ENCODE peak calls at places on chromosomes 3 and 15, in eight cellular contexts. I is bronchial epithelial cell, T is K562, H is neural progenitor cell, L is endodermal cell, R is colonic mucosa, K is right lobe of liver, J is spleen. X is an unnamed sample.

GRCh38 chr3:89270201-89270600 is 162.8 kb downstream of the EPHA3 start:
- DNase-seq in I (no peak), T (no peak), H (no peak), L (no peak), R (no peak), K (no peak), J (no peak), X (no peak)

GRCh38 chr3:61371123-61371522 is 119.9 kb upstream of the FHIT start:
- DNase-seq in I (peak; percentile 8), T (peak; percentile 25), H (peak; percentile 34), L (peak; percentile 64), R (no peak), K (no peak), J (no peak), X (no peak)

GRCh38 chr15:57307527-57308193 is 68.6 kb upstream of the CGNL1 start:
- DNase-seq in I (peak; percentile 7), T (no peak), H (no peak), L (peak; percentile 17), R (no peak), K (no peak), J (no peak), X (peak; percentile 42)

GRCh38 chr15:93124126-93124525 is 35.1 kb upstream of the RGMA start:
- DNase-seq in I (no peak), T (no peak), H (peak; percentile 8), L (no peak), R (no peak), K (no peak), J (no peak), X (no peak)

GRCh38 chr3:157515398-157515797 is 12.2 kb upstream of the VEPH1 start:
- DNase-seq in I (no peak), T (no peak), H (no peak), L (no peak), R (no peak), K (no peak), J (no peak), X (no peak)

GRCh38 chr15:25860885-25861866 is 2.0 kb downstream of the ATP10A start:
- DNase-seq in I (no peak), T (no peak), H (no peak), L (no peak), R (no peak), K (peak; percentile 30), J (no peak), X (no peak)

GRCh38 chr15:87871738-87872315 is 384.7 kb downstream of the NTRK3 start:
- DNase-seq in I (no peak), T (no peak), H (no peak), L (no peak), R (no peak), K (no peak), J (no peak), X (no peak)

GRCh38 chr3:15858547-15859506 is 61.0 kb upstream of the ANKRD28 start:
- DNase-seq in I (peak; percentile 22), T (peak; percentile 49), H (peak; percentile 60), L (peak; percentile 89), R (peak; percentile 82), K (peak; percentile 94), J (peak; percentile 95), X (no peak)

DNA sequence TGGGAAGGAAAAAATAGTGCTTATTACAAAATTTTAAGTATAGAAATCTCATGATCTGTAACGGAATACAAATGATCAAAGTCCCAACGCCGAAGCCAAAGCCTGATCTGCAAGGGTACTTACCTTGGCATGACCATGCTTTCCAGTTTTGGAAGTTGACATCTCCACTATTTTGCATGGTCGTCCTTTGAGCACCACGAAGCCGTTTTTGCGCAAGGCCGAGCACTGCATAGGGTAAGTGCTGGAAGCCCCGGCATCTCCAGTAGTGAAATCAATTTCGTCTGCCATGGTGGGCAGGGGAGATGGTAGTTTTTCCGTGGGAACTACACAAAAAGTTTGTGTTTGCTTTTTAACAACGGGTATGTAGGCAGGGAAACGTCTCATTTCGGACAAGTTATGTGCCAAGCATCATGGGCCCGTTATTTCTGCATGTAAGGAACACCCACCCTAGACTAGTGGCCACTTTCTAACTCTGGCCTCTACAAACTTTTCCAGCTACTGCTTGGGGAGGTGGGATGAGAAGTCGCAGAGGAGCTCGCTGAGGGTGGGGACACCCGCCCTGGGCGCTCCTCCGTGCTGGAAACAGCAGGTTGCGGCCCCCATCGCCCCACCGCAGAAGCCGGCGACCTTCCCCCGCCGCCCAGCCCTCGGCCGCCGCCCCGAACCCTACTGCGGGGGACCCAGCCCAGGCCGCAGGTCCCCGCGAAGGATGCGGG is 760 bp downstream of the EIF5A2 start:
- DNase-seq in I (no peak), T (no peak), H (peak; percentile 21), L (peak; percentile 58), R (no peak), K (no peak), J (peak; percentile 66), X (peak; percentile 65)
- H3K4me3 ChIP-seq in I (peak overlapping the region; percentile 78), T (peak overlapping the region; percentile 77), H (peak overlapping the region; percentile 73), L (peak overlapping the region; percentile 88), R (peak overlapping the region; percentile 74), K (peak overlapping the region; percentile 71), J (peak overlapping the region; percentile 62), X (peak overlapping the region; percentile 57)

DNA sequence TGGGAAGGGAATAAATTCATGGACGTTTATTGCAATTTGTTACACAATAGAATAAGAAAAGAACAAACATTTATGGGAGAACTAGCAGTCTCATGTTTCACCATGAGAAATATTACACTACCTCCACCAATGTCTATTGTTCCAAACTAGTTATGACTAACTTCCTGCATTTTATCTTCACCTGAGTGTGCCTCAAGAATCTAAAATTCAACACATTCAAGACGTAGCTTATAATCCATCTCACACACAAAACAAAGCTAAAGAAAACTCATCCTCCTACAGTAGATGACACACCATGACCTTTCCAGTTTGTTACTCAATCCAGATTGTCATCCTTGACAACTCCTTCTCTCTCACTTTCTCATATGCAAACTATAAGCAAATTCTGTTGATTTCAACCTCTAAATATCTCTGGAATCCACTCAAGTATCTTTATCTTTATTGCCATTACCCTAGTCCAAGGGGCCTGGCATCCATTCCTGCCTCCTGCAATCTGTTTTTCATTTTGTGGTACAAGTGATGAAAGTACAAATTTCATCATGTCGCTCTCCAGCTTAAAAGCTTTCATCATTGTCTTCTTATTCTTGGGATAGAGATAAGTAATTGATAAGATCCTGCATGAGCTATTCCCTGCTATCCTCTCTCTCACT is 229.9 kb downstream of the NR2F2 start:
- DNase-seq in I (peak; percentile 89), T (no peak), H (no peak), L (no peak), R (no peak), K (no peak), J (no peak), X (no peak)
- TF ChIP-seq CTCF in I (no peak), T (no peak), H (no peak), L (no peak), R (no peak), K (no peak), J (no peak), X (no peak)

GRCh38 chr3:65548848-65549625 is 489.7 kb downstream of the MAGI1 start:
- DNase-seq in I (no peak), T (no peak), H (peak; percentile 71), L (peak; percentile 78), R (peak; percentile 18), K (no peak), J (peak; percentile 74), X (peak; percentile 79)
- H3K36me3 ChIP-seq in I (no peaks in the 10 kb centered on the region), T (no peaks in the 10 kb centered on the region), H (no peaks in the 10 kb centered on the region), L (no peaks in the 10 kb centered on the region), R (no peaks in the 10 kb centered on the region), K (no peaks in the 10 kb centered on the region), J (no peaks in the 10 kb centered on the region), X (no peaks in the 10 kb centered on the region)

GRCh38 chr3:172151610-172152293 is 112.4 kb downstream of the FNDC3B start:
- DNase-seq in I (no peak), T (no peak), H (no peak), L (no peak), R (no peak), K (no peak), J (no peak), X (no peak)

GRCh38 chr3:172150896-172151295 is 111.5 kb downstream of the FNDC3B start:
- DNase-seq in I (peak; percentile 75), T (no peak), H (no peak), L (no peak), R (no peak), K (no peak), J (no peak), X (no peak)

GRCh38 chr3:172152294-172152649 is 112.9 kb downstream of the FNDC3B start:
- DNase-seq in I (no peak), T (no peak), H (no peak), L (no peak), R (no peak), K (no peak), J (no peak), X (no peak)

GRCh38 chr3:172153335-172153861 is 114.0 kb downstream of the FNDC3B start:
- DNase-seq in I (peak; percentile 95), T (no peak), H (no peak), L (peak; percentile 59), R (peak; percentile 86), K (peak; percentile 77), J (peak; percentile 86), X (peak; percentile 98)

GRCh38 chr3:172152869-172153268 is 113.5 kb downstream of the FNDC3B start:
- DNase-seq in I (peak; percentile 44), T (no peak), H (no peak), L (no peak), R (no peak), K (no peak), J (no peak), X (no peak)
- H3K4me3 ChIP-seq in I (no peak overlapping the region), T (no peak overlapping the region), H (no peak overlapping the region), L (no peak overlapping the region), R (no peak overlapping the region), K (no peak overlapping the region), J (no peak overlapping the region), X (no peak overlapping the region)

DNA sequence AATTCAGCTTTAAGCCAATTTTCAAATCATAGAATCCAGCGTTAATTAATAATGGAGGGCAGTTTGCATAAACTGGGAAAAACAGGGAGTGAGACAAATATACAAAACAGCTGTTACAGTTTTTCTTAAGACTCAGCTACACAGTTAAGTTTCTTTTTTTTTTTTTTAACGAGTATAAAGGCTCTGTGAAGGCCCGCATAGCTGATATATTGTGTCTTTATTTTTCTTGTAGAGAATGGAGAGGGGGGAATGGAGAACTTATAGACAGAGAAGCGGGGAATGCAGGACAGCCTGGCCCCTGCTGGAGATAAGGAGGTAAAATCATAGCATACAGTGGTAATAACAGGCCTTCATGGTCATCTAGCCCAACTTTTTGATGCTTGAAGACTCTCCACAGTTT is 164.4 kb downstream of the BBX start:
- DNase-seq in I (no peak), T (no peak), H (no peak), L (no peak), R (no peak), K (no peak), J (no peak), X (no peak)
- TF ChIP-seq CTCF in I (no peak), T (no peak), H (no peak), L (no peak), R (no peak), K (no peak), J (no peak), X (no peak)

GRCh38 chr3:194661946-194662345 is 10.0 kb downstream of the LSG1 start:
- DNase-seq in I (no peak), T (no peak), H (no peak), L (no peak), R (no peak), K (no peak), J (no peak), X (no peak)
- H3K36me3 ChIP-seq in I (peaks cover 8% of the 10 kb centered on the region), T (peaks cover 78% of the 10 kb centered on the region), H (peaks cover 13% of the 10 kb centered on the region), L (peaks cover 80% of the 10 kb centered on the region), R (peaks cover 10% of the 10 kb centered on the region), K (peaks cover 49% of the 10 kb centered on the region), J (peaks cover 66% of the 10 kb centered on the region), X (peaks cover 96% of the 10 kb centered on the region)